ENCODE peak calls at places on chromosome 20, in ten cellular contexts. One of them, this sample, is unnamed.
A peak's percentile ranks its signal among the peaks of the same experiment; 100 is the strongest.

GRCh38 chr20:7682916-7683315 is 257.3 kb downstream of the HAO1 start:
- DNase-seq in NCI-H526 treated with DMSO at 0.1 percent for 48 hours: no peak
- DNase-seq in stimulated activated CD4-positive, alpha-beta T cell treated with anti-CD3 and anti-CD28 coated beads, Interleukin-1b, Interleukin-23, amount 100 ng/mL, for 24 hours: no peak
- DNase-seq in endothelial cell: no peak
- DNase-seq in CD8-positive, alpha-beta T cell: no peak
- DNase-seq in HEK293T: no peak
- DNase-seq in ELR: peak; percentile 46
- DNase-seq in Right ventricle myocardium superior: no peak
- DNase-seq in NCI-H748 treated with DMSO at 0.1 percent for 48 hours: no peak
- DNase-seq in GM12892: no peak
- DNase-seq in this sample: no peak

GRCh38 chr20:45432294-45432693 is 16.4 kb downstream of the PIGT start:
- DNase-seq in NCI-H526 treated with DMSO at 0.1 percent for 48 hours: no peak
- DNase-seq in stimulated activated CD4-positive, alpha-beta T cell treated with anti-CD3 and anti-CD28 coated beads, Interleukin-1b, Interleukin-23, amount 100 ng/mL, for 24 hours: no peak
- DNase-seq in endothelial cell: no peak
- DNase-seq in CD8-positive, alpha-beta T cell: no peak
- DNase-seq in HEK293T: no peak
- DNase-seq in ELR: no peak
- DNase-seq in Right ventricle myocardium superior: no peak
- DNase-seq in NCI-H748 treated with DMSO at 0.1 percent for 48 hours: no peak
- DNase-seq in GM12892: peak; percentile 36
- DNase-seq in this sample: no peak

GRCh38 chr20:10094566-10095173 is 59.9 kb downstream of the ANKEF1 start:
- DNase-seq in NCI-H526 treated with DMSO at 0.1 percent for 48 hours: no peak
- DNase-seq in stimulated activated CD4-positive, alpha-beta T cell treated with anti-CD3 and anti-CD28 coated beads, Interleukin-1b, Interleukin-23, amount 100 ng/mL, for 24 hours: no peak
- DNase-seq in endothelial cell: no peak
- DNase-seq in CD8-positive, alpha-beta T cell: no peak
- DNase-seq in HEK293T: no peak
- DNase-seq in ELR: no peak
- DNase-seq in Right ventricle myocardium superior: no peak
- DNase-seq in NCI-H748 treated with DMSO at 0.1 percent for 48 hours: peak; percentile 28
- DNase-seq in GM12892: no peak
- DNase-seq in this sample: no peak

GRCh38 chr20:20710847-20711315 is 1.6 kb downstream of the RALGAPA2 start:
- DNase-seq in NCI-H526 treated with DMSO at 0.1 percent for 48 hours: peak; percentile 27
- DNase-seq in stimulated activated CD4-positive, alpha-beta T cell treated with anti-CD3 and anti-CD28 coated beads, Interleukin-1b, Interleukin-23, amount 100 ng/mL, for 24 hours: no peak
- DNase-seq in endothelial cell: no peak
- DNase-seq in CD8-positive, alpha-beta T cell: no peak
- DNase-seq in HEK293T: no peak
- DNase-seq in ELR: no peak
- DNase-seq in Right ventricle myocardium superior: no peak
- DNase-seq in NCI-H748 treated with DMSO at 0.1 percent for 48 hours: no peak
- DNase-seq in GM12892: no peak
- DNase-seq in this sample: no peak

GRCh38 chr20:16178671-16179070 is 394.6 kb downstream of the KIF16B start:
- DNase-seq in NCI-H526 treated with DMSO at 0.1 percent for 48 hours: no peak
- DNase-seq in stimulated activated CD4-positive, alpha-beta T cell treated with anti-CD3 and anti-CD28 coated beads, Interleukin-1b, Interleukin-23, amount 100 ng/mL, for 24 hours: no peak
- DNase-seq in endothelial cell: no peak
- DNase-seq in CD8-positive, alpha-beta T cell: no peak
- DNase-seq in HEK293T: no peak
- DNase-seq in ELR: no peak
- DNase-seq in Right ventricle myocardium superior: no peak
- DNase-seq in NCI-H748 treated with DMSO at 0.1 percent for 48 hours: no peak
- DNase-seq in GM12892: no peak
- DNase-seq in this sample: no peak

GRCh38 chr20:63705232-63706026 is 2.3 kb downstream of the ARFRP1 start:
- DNase-seq in NCI-H526 treated with DMSO at 0.1 percent for 48 hours: no peak
- DNase-seq in stimulated activated CD4-positive, alpha-beta T cell treated with anti-CD3 and anti-CD28 coated beads, Interleukin-1b, Interleukin-23, amount 100 ng/mL, for 24 hours: no peak
- DNase-seq in endothelial cell: no peak
- DNase-seq in CD8-positive, alpha-beta T cell: no peak
- DNase-seq in HEK293T: peak; percentile 3
- DNase-seq in ELR: no peak
- DNase-seq in Right ventricle myocardium superior: no peak
- DNase-seq in NCI-H748 treated with DMSO at 0.1 percent for 48 hours: no peak
- DNase-seq in GM12892: no peak
- DNase-seq in this sample: no peak

GRCh38 chr20:35636095-35636494 is 20.5 kb downstream of the SPAG4 start:
- DNase-seq in NCI-H526 treated with DMSO at 0.1 percent for 48 hours: no peak
- DNase-seq in stimulated activated CD4-positive, alpha-beta T cell treated with anti-CD3 and anti-CD28 coated beads, Interleukin-1b, Interleukin-23, amount 100 ng/mL, for 24 hours: no peak
- DNase-seq in endothelial cell: no peak
- DNase-seq in CD8-positive, alpha-beta T cell: no peak
- DNase-seq in HEK293T: no peak
- DNase-seq in ELR: no peak
- DNase-seq in Right ventricle myocardium superior: no peak
- DNase-seq in NCI-H748 treated with DMSO at 0.1 percent for 48 hours: no peak
- DNase-seq in GM12892: no peak
- DNase-seq in this sample: no peak

GRCh38 chr20:19659468-19659867 is 98.6 kb upstream of the RIN2 start:
- DNase-seq in NCI-H526 treated with DMSO at 0.1 percent for 48 hours: no peak
- DNase-seq in stimulated activated CD4-positive, alpha-beta T cell treated with anti-CD3 and anti-CD28 coated beads, Interleukin-1b, Interleukin-23, amount 100 ng/mL, for 24 hours: no peak
- DNase-seq in endothelial cell: no peak
- DNase-seq in CD8-positive, alpha-beta T cell: no peak
- DNase-seq in HEK293T: no peak
- DNase-seq in ELR: no peak
- DNase-seq in Right ventricle myocardium superior: no peak
- DNase-seq in NCI-H748 treated with DMSO at 0.1 percent for 48 hours: no peak
- DNase-seq in GM12892: no peak
- DNase-seq in this sample: no peak

GRCh38 chr20:49560186-49560585 is 7.8 kb downstream of the PTGIS start:
- DNase-seq in NCI-H526 treated with DMSO at 0.1 percent for 48 hours: no peak
- DNase-seq in stimulated activated CD4-positive, alpha-beta T cell treated with anti-CD3 and anti-CD28 coated beads, Interleukin-1b, Interleukin-23, amount 100 ng/mL, for 24 hours: no peak
- DNase-seq in endothelial cell: no peak
- DNase-seq in CD8-positive, alpha-beta T cell: no peak
- DNase-seq in HEK293T: no peak
- DNase-seq in ELR: no peak
- DNase-seq in Right ventricle myocardium superior: no peak
- DNase-seq in NCI-H748 treated with DMSO at 0.1 percent for 48 hours: no peak
- DNase-seq in GM12892: no peak
- DNase-seq in this sample: no peak

GRCh38 chr20:36217226-36217625 is 19.1 kb upstream of the AAR2 start:
- DNase-seq in NCI-H526 treated with DMSO at 0.1 percent for 48 hours: no peak
- DNase-seq in stimulated activated CD4-positive, alpha-beta T cell treated with anti-CD3 and anti-CD28 coated beads, Interleukin-1b, Interleukin-23, amount 100 ng/mL, for 24 hours: no peak
- DNase-seq in endothelial cell: no peak
- DNase-seq in CD8-positive, alpha-beta T cell: no peak
- DNase-seq in HEK293T: peak; percentile 53
- DNase-seq in ELR: peak; percentile 43
- DNase-seq in Right ventricle myocardium superior: no peak
- DNase-seq in NCI-H748 treated with DMSO at 0.1 percent for 48 hours: no peak
- DNase-seq in GM12892: no peak
- DNase-seq in this sample: no peak

GRCh38 chr20:48769111-48769879 is 58.5 kb downstream of the PREX1 start:
- DNase-seq in NCI-H526 treated with DMSO at 0.1 percent for 48 hours: no peak
- DNase-seq in stimulated activated CD4-positive, alpha-beta T cell treated with anti-CD3 and anti-CD28 coated beads, Interleukin-1b, Interleukin-23, amount 100 ng/mL, for 24 hours: peak; percentile 63
- DNase-seq in endothelial cell: no peak
- DNase-seq in CD8-positive, alpha-beta T cell: peak; percentile 72
- DNase-seq in HEK293T: no peak
- DNase-seq in ELR: peak; percentile 32
- DNase-seq in Right ventricle myocardium superior: no peak
- DNase-seq in NCI-H748 treated with DMSO at 0.1 percent for 48 hours: no peak
- DNase-seq in GM12892: no peak
- DNase-seq in this sample: no peak

GRCh38 chr20:44748005-44748370 is 2.3 kb downstream of the KCNK15 start:
- DNase-seq in NCI-H526 treated with DMSO at 0.1 percent for 48 hours: no peak
- DNase-seq in stimulated activated CD4-positive, alpha-beta T cell treated with anti-CD3 and anti-CD28 coated beads, Interleukin-1b, Interleukin-23, amount 100 ng/mL, for 24 hours: no peak
- DNase-seq in endothelial cell: no peak
- DNase-seq in CD8-positive, alpha-beta T cell: no peak
- DNase-seq in HEK293T: no peak
- DNase-seq in ELR: peak; percentile 42
- DNase-seq in Right ventricle myocardium superior: no peak
- DNase-seq in NCI-H748 treated with DMSO at 0.1 percent for 48 hours: no peak
- DNase-seq in GM12892: no peak
- DNase-seq in this sample: no peak

GRCh38 chr20:45016089-45016641 is 49.9 kb downstream of the STK4 start:
- DNase-seq in NCI-H526 treated with DMSO at 0.1 percent for 48 hours: no peak
- DNase-seq in stimulated activated CD4-positive, alpha-beta T cell treated with anti-CD3 and anti-CD28 coated beads, Interleukin-1b, Interleukin-23, amount 100 ng/mL, for 24 hours: no peak
- DNase-seq in endothelial cell: no peak
- DNase-seq in CD8-positive, alpha-beta T cell: no peak
- DNase-seq in HEK293T: no peak
- DNase-seq in ELR: no peak
- DNase-seq in Right ventricle myocardium superior: no peak
- DNase-seq in NCI-H748 treated with DMSO at 0.1 percent for 48 hours: no peak
- DNase-seq in GM12892: no peak
- DNase-seq in this sample: no peak

GRCh38 chr20:44746367-44747165 is 901 bp downstream of the KCNK15 start:
- DNase-seq in NCI-H526 treated with DMSO at 0.1 percent for 48 hours: no peak
- DNase-seq in stimulated activated CD4-positive, alpha-beta T cell treated with anti-CD3 and anti-CD28 coated beads, Interleukin-1b, Interleukin-23, amount 100 ng/mL, for 24 hours: no peak
- DNase-seq in endothelial cell: no peak
- DNase-seq in CD8-positive, alpha-beta T cell: no peak
- DNase-seq in HEK293T: no peak
- DNase-seq in ELR: peak; percentile 11
- DNase-seq in Right ventricle myocardium superior: no peak
- DNase-seq in NCI-H748 treated with DMSO at 0.1 percent for 48 hours: peak; percentile 86
- DNase-seq in GM12892: no peak
- DNase-seq in this sample: no peak

GRCh38 chr20:21436186-21436585 is 38.9 kb upstream of the NKX2-4 start:
- DNase-seq in NCI-H526 treated with DMSO at 0.1 percent for 48 hours: no peak
- DNase-seq in stimulated activated CD4-positive, alpha-beta T cell treated with anti-CD3 and anti-CD28 coated beads, Interleukin-1b, Interleukin-23, amount 100 ng/mL, for 24 hours: no peak
- DNase-seq in endothelial cell: no peak
- DNase-seq in CD8-positive, alpha-beta T cell: no peak
- DNase-seq in HEK293T: no peak
- DNase-seq in ELR: peak; percentile 96
- DNase-seq in Right ventricle myocardium superior: no peak
- DNase-seq in NCI-H748 treated with DMSO at 0.1 percent for 48 hours: no peak
- DNase-seq in GM12892: no peak
- DNase-seq in this sample: no peak

GRCh38 chr20:46132705-46133120 is 14.6 kb downstream of the CD40 start:
- DNase-seq in NCI-H526 treated with DMSO at 0.1 percent for 48 hours: peak; percentile 26
- DNase-seq in stimulated activated CD4-positive, alpha-beta T cell treated with anti-CD3 and anti-CD28 coated beads, Interleukin-1b, Interleukin-23, amount 100 ng/mL, for 24 hours: no peak
- DNase-seq in endothelial cell: peak; percentile 88
- DNase-seq in CD8-positive, alpha-beta T cell: peak; percentile 72
- DNase-seq in HEK293T: peak; percentile 85
- DNase-seq in ELR: peak; percentile 78
- DNase-seq in Right ventricle myocardium superior: peak; percentile 83
- DNase-seq in NCI-H748 treated with DMSO at 0.1 percent for 48 hours: peak; percentile 38
- DNase-seq in GM12892: peak; percentile 73
- DNase-seq in this sample: peak; percentile 68

GRCh38 chr20:49747707-49748524 is 34.2 kb upstream of the B4GALT5 start:
- DNase-seq in NCI-H526 treated with DMSO at 0.1 percent for 48 hours: no peak
- DNase-seq in stimulated activated CD4-positive, alpha-beta T cell treated with anti-CD3 and anti-CD28 coated beads, Interleukin-1b, Interleukin-23, amount 100 ng/mL, for 24 hours: no peak
- DNase-seq in endothelial cell: peak; percentile 7
- DNase-seq in CD8-positive, alpha-beta T cell: no peak
- DNase-seq in HEK293T: no peak
- DNase-seq in ELR: no peak
- DNase-seq in Right ventricle myocardium superior: peak; percentile 94
- DNase-seq in NCI-H748 treated with DMSO at 0.1 percent for 48 hours: no peak
- DNase-seq in GM12892: no peak
- DNase-seq in this sample: no peak

GRCh38 chr20:51447097-51447764 is 95.3 kb downstream of the NFATC2 start:
- DNase-seq in NCI-H526 treated with DMSO at 0.1 percent for 48 hours: no peak
- DNase-seq in stimulated activated CD4-positive, alpha-beta T cell treated with anti-CD3 and anti-CD28 coated beads, Interleukin-1b, Interleukin-23, amount 100 ng/mL, for 24 hours: no peak
- DNase-seq in endothelial cell: no peak
- DNase-seq in CD8-positive, alpha-beta T cell: no peak
- DNase-seq in HEK293T: no peak
- DNase-seq in ELR: peak; percentile 100
- DNase-seq in Right ventricle myocardium superior: peak; percentile 59
- DNase-seq in NCI-H748 treated with DMSO at 0.1 percent for 48 hours: no peak
- DNase-seq in GM12892: no peak
- DNase-seq in this sample: peak; percentile 35

GRCh38 chr20:60961551-60961950 is 290.5 kb upstream of the CDH4 start:
- DNase-seq in NCI-H526 treated with DMSO at 0.1 percent for 48 hours: no peak
- DNase-seq in stimulated activated CD4-positive, alpha-beta T cell treated with anti-CD3 and anti-CD28 coated beads, Interleukin-1b, Interleukin-23, amount 100 ng/mL, for 24 hours: no peak
- DNase-seq in endothelial cell: no peak
- DNase-seq in CD8-positive, alpha-beta T cell: no peak
- DNase-seq in HEK293T: no peak
- DNase-seq in ELR: no peak
- DNase-seq in Right ventricle myocardium superior: no peak
- DNase-seq in NCI-H748 treated with DMSO at 0.1 percent for 48 hours: no peak
- DNase-seq in GM12892: no peak
- DNase-seq in this sample: no peak

GRCh38 chr20:47222728-47223127 is 133.8 kb downstream of the ZMYND8 start:
- DNase-seq in NCI-H526 treated with DMSO at 0.1 percent for 48 hours: no peak
- DNase-seq in stimulated activated CD4-positive, alpha-beta T cell treated with anti-CD3 and anti-CD28 coated beads, Interleukin-1b, Interleukin-23, amount 100 ng/mL, for 24 hours: no peak
- DNase-seq in endothelial cell: no peak
- DNase-seq in CD8-positive, alpha-beta T cell: no peak
- DNase-seq in HEK293T: no peak
- DNase-seq in ELR: no peak
- DNase-seq in Right ventricle myocardium superior: no peak
- DNase-seq in NCI-H748 treated with DMSO at 0.1 percent for 48 hours: no peak
- DNase-seq in GM12892: no peak
- DNase-seq in this sample: no peak

GRCh38 chr20:14441201-14441600 is 103.8 kb upstream of the FLRT3 start:
- DNase-seq in NCI-H526 treated with DMSO at 0.1 percent for 48 hours: no peak
- DNase-seq in stimulated activated CD4-positive, alpha-beta T cell treated with anti-CD3 and anti-CD28 coated beads, Interleukin-1b, Interleukin-23, amount 100 ng/mL, for 24 hours: no peak
- DNase-seq in endothelial cell: no peak
- DNase-seq in CD8-positive, alpha-beta T cell: no peak
- DNase-seq in HEK293T: no peak
- DNase-seq in ELR: peak; percentile 53
- DNase-seq in Right ventricle myocardium superior: no peak
- DNase-seq in NCI-H748 treated with DMSO at 0.1 percent for 48 hours: no peak
- DNase-seq in GM12892: no peak
- DNase-seq in this sample: no peak

GRCh38 chr20:60729119-60729900 is 522.8 kb upstream of the CDH4 start:
- DNase-seq in NCI-H526 treated with DMSO at 0.1 percent for 48 hours: peak; percentile 83
- DNase-seq in stimulated activated CD4-positive, alpha-beta T cell treated with anti-CD3 and anti-CD28 coated beads, Interleukin-1b, Interleukin-23, amount 100 ng/mL, for 24 hours: no peak
- DNase-seq in endothelial cell: no peak
- DNase-seq in CD8-positive, alpha-beta T cell: no peak
- DNase-seq in HEK293T: no peak
- DNase-seq in ELR: no peak
- DNase-seq in Right ventricle myocardium superior: no peak
- DNase-seq in NCI-H748 treated with DMSO at 0.1 percent for 48 hours: no peak
- DNase-seq in GM12892: no peak
- DNase-seq in this sample: no peak

GRCh38 chr20:1934162-1934561 is 39.0 kb downstream of the SIRPA start:
- DNase-seq in NCI-H526 treated with DMSO at 0.1 percent for 48 hours: no peak
- DNase-seq in stimulated activated CD4-positive, alpha-beta T cell treated with anti-CD3 and anti-CD28 coated beads, Interleukin-1b, Interleukin-23, amount 100 ng/mL, for 24 hours: no peak
- DNase-seq in endothelial cell: no peak
- DNase-seq in CD8-positive, alpha-beta T cell: no peak
- DNase-seq in HEK293T: no peak
- DNase-seq in ELR: no peak
- DNase-seq in Right ventricle myocardium superior: no peak
- DNase-seq in NCI-H748 treated with DMSO at 0.1 percent for 48 hours: no peak
- DNase-seq in GM12892: no peak
- DNase-seq in this sample: no peak

GRCh38 chr20:13101701-13102100 is 92.9 kb downstream of the SPTLC3 start:
- DNase-seq in NCI-H526 treated with DMSO at 0.1 percent for 48 hours: no peak
- DNase-seq in stimulated activated CD4-positive, alpha-beta T cell treated with anti-CD3 and anti-CD28 coated beads, Interleukin-1b, Interleukin-23, amount 100 ng/mL, for 24 hours: no peak
- DNase-seq in endothelial cell: no peak
- DNase-seq in CD8-positive, alpha-beta T cell: no peak
- DNase-seq in HEK293T: no peak
- DNase-seq in ELR: peak; percentile 63
- DNase-seq in Right ventricle myocardium superior: no peak
- DNase-seq in NCI-H748 treated with DMSO at 0.1 percent for 48 hours: no peak
- DNase-seq in GM12892: no peak
- DNase-seq in this sample: no peak

GRCh38 chr20:8431538-8432434 is 299.7 kb downstream of the PLCB1 start:
- DNase-seq in NCI-H526 treated with DMSO at 0.1 percent for 48 hours: no peak
- DNase-seq in stimulated activated CD4-positive, alpha-beta T cell treated with anti-CD3 and anti-CD28 coated beads, Interleukin-1b, Interleukin-23, amount 100 ng/mL, for 24 hours: no peak
- DNase-seq in endothelial cell: no peak
- DNase-seq in CD8-positive, alpha-beta T cell: no peak
- DNase-seq in HEK293T: no peak
- DNase-seq in ELR: no peak
- DNase-seq in Right ventricle myocardium superior: peak; percentile 84
- DNase-seq in NCI-H748 treated with DMSO at 0.1 percent for 48 hours: peak; percentile 50
- DNase-seq in GM12892: no peak
- DNase-seq in this sample: no peak

GRCh38 chr20:51910202-51911050 is 108.1 kb upstream of the SALL4 start:
- DNase-seq in NCI-H526 treated with DMSO at 0.1 percent for 48 hours: peak; percentile 9
- DNase-seq in stimulated activated CD4-positive, alpha-beta T cell treated with anti-CD3 and anti-CD28 coated beads, Interleukin-1b, Interleukin-23, amount 100 ng/mL, for 24 hours: no peak
- DNase-seq in endothelial cell: no peak
- DNase-seq in CD8-positive, alpha-beta T cell: no peak
- DNase-seq in HEK293T: no peak
- DNase-seq in ELR: peak; percentile 48
- DNase-seq in Right ventricle myocardium superior: no peak
- DNase-seq in NCI-H748 treated with DMSO at 0.1 percent for 48 hours: no peak
- DNase-seq in GM12892: no peak
- DNase-seq in this sample: peak; percentile 48

GRCh38 chr20:22333885-22334545 is 250.4 kb downstream of the FOXA2 start:
- DNase-seq in NCI-H526 treated with DMSO at 0.1 percent for 48 hours: peak; percentile 75
- DNase-seq in stimulated activated CD4-positive, alpha-beta T cell treated with anti-CD3 and anti-CD28 coated beads, Interleukin-1b, Interleukin-23, amount 100 ng/mL, for 24 hours: no peak
- DNase-seq in endothelial cell: peak; percentile 67
- DNase-seq in CD8-positive, alpha-beta T cell: no peak
- DNase-seq in HEK293T: peak; percentile 68
- DNase-seq in ELR: peak; percentile 45
- DNase-seq in Right ventricle myocardium superior: no peak
- DNase-seq in NCI-H748 treated with DMSO at 0.1 percent for 48 hours: peak; percentile 82
- DNase-seq in GM12892: peak; percentile 27
- DNase-seq in this sample: peak; percentile 53

GRCh38 chr20:4546786-4547185 is 174.9 kb upstream of the PRND start:
- DNase-seq in NCI-H526 treated with DMSO at 0.1 percent for 48 hours: no peak
- DNase-seq in stimulated activated CD4-positive, alpha-beta T cell treated with anti-CD3 and anti-CD28 coated beads, Interleukin-1b, Interleukin-23, amount 100 ng/mL, for 24 hours: no peak
- DNase-seq in endothelial cell: no peak
- DNase-seq in CD8-positive, alpha-beta T cell: no peak
- DNase-seq in HEK293T: no peak
- DNase-seq in ELR: peak; percentile 95
- DNase-seq in Right ventricle myocardium superior: no peak
- DNase-seq in NCI-H748 treated with DMSO at 0.1 percent for 48 hours: no peak
- DNase-seq in GM12892: no peak
- DNase-seq in this sample: no peak

This sample was measured in neuronal stem cell.